ENCODE peak calls at places on chromosome 10, in five cellular contexts. One of them, this sample, is unnamed.

GRCh38 chr10:76086571-76087260 is 655.3 kb downstream of the LRMDA start:
- DNase-seq in pancreas: no peak
- DNase-seq in HCT116: no peak
- DNase-seq in CD4-positive, alpha-beta memory T cell: no peak
- DNase-seq in astrocyte: peak; percentile 97
- DNase-seq in this sample: peak; percentile 55

GRCh38 chr10:97708976-97709745 is 4.4 kb upstream of the MARVELD1 start:
- DNase-seq in pancreas: peak; percentile 63
- DNase-seq in HCT116: no peak
- DNase-seq in CD4-positive, alpha-beta memory T cell: peak; percentile 14
- DNase-seq in astrocyte: peak; percentile 68
- DNase-seq in this sample: peak; percentile 56

GRCh38 chr10:11602919-11603523 is 8.4 kb downstream of the USP6NL start:
- DNase-seq in pancreas: no peak
- DNase-seq in HCT116: peak; percentile 18
- DNase-seq in CD4-positive, alpha-beta memory T cell: no peak
- DNase-seq in astrocyte: peak; percentile 46
- DNase-seq in this sample: no peak

GRCh38 chr10:43781480-43782361 is 133.0 kb upstream of the ZNF32 start:
- DNase-seq in pancreas: no peak
- DNase-seq in HCT116: no peak
- DNase-seq in CD4-positive, alpha-beta memory T cell: no peak
- DNase-seq in astrocyte: peak; percentile 50
- DNase-seq in this sample: no peak

GRCh38 chr10:106392781-106393180 is 771.7 kb downstream of the SORCS1 start:
- DNase-seq in pancreas: no peak
- DNase-seq in HCT116: no peak
- DNase-seq in CD4-positive, alpha-beta memory T cell: no peak
- DNase-seq in astrocyte: no peak
- DNase-seq in this sample: no peak

GRCh38 chr10:34489436-34489835 is 325.7 kb downstream of the PARD3 start:
- DNase-seq in pancreas: no peak
- DNase-seq in HCT116: no peak
- DNase-seq in CD4-positive, alpha-beta memory T cell: no peak
- DNase-seq in astrocyte: no peak
- DNase-seq in this sample: no peak

GRCh38 chr10:116653885-116654284 is 33.1 kb downstream of the PNLIPRP2 start:
- DNase-seq in pancreas: no peak
- DNase-seq in HCT116: no peak
- DNase-seq in CD4-positive, alpha-beta memory T cell: no peak
- DNase-seq in astrocyte: no peak
- DNase-seq in this sample: no peak

GRCh38 chr10:12387561-12388210 is 38.3 kb downstream of the CAMK1D start:
- DNase-seq in pancreas: no peak
- DNase-seq in HCT116: no peak
- DNase-seq in CD4-positive, alpha-beta memory T cell: no peak
- DNase-seq in astrocyte: no peak
- DNase-seq in this sample: no peak

GRCh38 chr10:19031763-19032162 is 16.8 kb upstream of the MALRD1 start:
- DNase-seq in pancreas: no peak
- DNase-seq in HCT116: no peak
- DNase-seq in CD4-positive, alpha-beta memory T cell: no peak
- DNase-seq in astrocyte: no peak
- DNase-seq in this sample: no peak

GRCh38 chr10:536371-536925 is 153.0 kb downstream of the DIP2C start:
- DNase-seq in pancreas: no peak
- DNase-seq in HCT116: no peak
- DNase-seq in CD4-positive, alpha-beta memory T cell: no peak
- DNase-seq in astrocyte: peak; percentile 64
- DNase-seq in this sample: peak; percentile 31

GRCh38 chr10:60733189-60733815 is 45.0 kb upstream of the CDK1 start:
- DNase-seq in pancreas: peak; percentile 88
- DNase-seq in HCT116: peak; percentile 39
- DNase-seq in CD4-positive, alpha-beta memory T cell: peak; percentile 55
- DNase-seq in astrocyte: no peak
- DNase-seq in this sample: peak; percentile 11

GRCh38 chr10:121379025-121379424 is 219.2 kb downstream of the FGFR2 start:
- DNase-seq in pancreas: no peak
- DNase-seq in HCT116: no peak
- DNase-seq in CD4-positive, alpha-beta memory T cell: no peak
- DNase-seq in astrocyte: no peak
- DNase-seq in this sample: no peak

GRCh38 chr10:71777213-71777985 is 4.1 kb upstream of the VSIR start:
- DNase-seq in pancreas: peak; percentile 25
- DNase-seq in HCT116: no peak
- DNase-seq in CD4-positive, alpha-beta memory T cell: no peak
- DNase-seq in astrocyte: no peak
- DNase-seq in this sample: no peak

GRCh38 chr10:113153493-113154127 is 203.6 kb downstream of the TCF7L2 start:
- DNase-seq in pancreas: no peak
- DNase-seq in HCT116: no peak
- DNase-seq in CD4-positive, alpha-beta memory T cell: no peak
- DNase-seq in astrocyte: no peak
- DNase-seq in this sample: no peak

GRCh38 chr10:4650572-4650971 is 175.4 kb upstream of the AKR1E2 start:
- DNase-seq in pancreas: no peak
- DNase-seq in HCT116: no peak
- DNase-seq in CD4-positive, alpha-beta memory T cell: no peak
- DNase-seq in astrocyte: no peak
- DNase-seq in this sample: no peak

GRCh38 chr10:47031953-47032465 is 120.8 kb downstream of the PTPN20 start:
- DNase-seq in pancreas: peak; percentile 30
- DNase-seq in HCT116: no peak
- DNase-seq in CD4-positive, alpha-beta memory T cell: no peak
- DNase-seq in astrocyte: peak; percentile 11
- DNase-seq in this sample: no peak

GRCh38 chr10:20302033-20302432 is 485.8 kb downstream of the PLXDC2 start:
- DNase-seq in pancreas: no peak
- DNase-seq in HCT116: no peak
- DNase-seq in CD4-positive, alpha-beta memory T cell: no peak
- DNase-seq in astrocyte: no peak
- DNase-seq in this sample: no peak

GRCh38 chr10:11336703-11337102 is 274.7 kb downstream of the USP6NL start:
- DNase-seq in pancreas: no peak
- DNase-seq in HCT116: no peak
- DNase-seq in CD4-positive, alpha-beta memory T cell: no peak
- DNase-seq in astrocyte: no peak
- DNase-seq in this sample: no peak

GRCh38 chr10:69353981-69354635 is 62.6 kb downstream of the TACR2 start:
- DNase-seq in pancreas: no peak
- DNase-seq in HCT116: no peak
- DNase-seq in CD4-positive, alpha-beta memory T cell: no peak
- DNase-seq in astrocyte: no peak
- DNase-seq in this sample: no peak

GRCh38 chr10:69240455-69240854 is 20.3 kb downstream of the HKDC1 start:
- DNase-seq in pancreas: no peak
- DNase-seq in HCT116: no peak
- DNase-seq in CD4-positive, alpha-beta memory T cell: no peak
- DNase-seq in astrocyte: no peak
- DNase-seq in this sample: no peak

GRCh38 chr10:113939212-113939860 is 84.9 kb downstream of the NHLRC2 start:
- DNase-seq in pancreas: no peak
- DNase-seq in HCT116: no peak
- DNase-seq in CD4-positive, alpha-beta memory T cell: no peak
- DNase-seq in astrocyte: no peak
- DNase-seq in this sample: no peak

GRCh38 chr10:131682271-131682962 is 218.4 kb upstream of the PPP2R2D start:
- DNase-seq in pancreas: peak; percentile 27
- DNase-seq in HCT116: no peak
- DNase-seq in CD4-positive, alpha-beta memory T cell: no peak
- DNase-seq in astrocyte: no peak
- DNase-seq in this sample: no peak

GRCh38 chr10:24156686-24157085 is 52.3 kb upstream of the KIAA1217 start:
- DNase-seq in pancreas: no peak
- DNase-seq in HCT116: no peak
- DNase-seq in CD4-positive, alpha-beta memory T cell: no peak
- DNase-seq in astrocyte: peak; percentile 56
- DNase-seq in this sample: no peak

GRCh38 chr10:23399701-23400144 is 39.2 kb upstream of the OTUD1 start:
- DNase-seq in pancreas: no peak
- DNase-seq in HCT116: no peak
- DNase-seq in CD4-positive, alpha-beta memory T cell: no peak
- DNase-seq in astrocyte: peak; percentile 84
- DNase-seq in this sample: no peak

GRCh38 chr10:70000262-70000661 is 52.4 kb upstream of the MACROH2A2 start:
- DNase-seq in pancreas: no peak
- DNase-seq in HCT116: no peak
- DNase-seq in CD4-positive, alpha-beta memory T cell: no peak
- DNase-seq in astrocyte: no peak
- DNase-seq in this sample: no peak

GRCh38 chr10:92760609-92761008 is 70.9 kb downstream of the HHEX start:
- DNase-seq in pancreas: no peak
- DNase-seq in HCT116: no peak
- DNase-seq in CD4-positive, alpha-beta memory T cell: no peak
- DNase-seq in astrocyte: peak; percentile 42
- DNase-seq in this sample: peak; percentile 19

GRCh38 chr10:122190151-122190550 is 80.9 kb upstream of the BTBD16 start:
- DNase-seq in pancreas: no peak
- DNase-seq in HCT116: no peak
- DNase-seq in CD4-positive, alpha-beta memory T cell: no peak
- DNase-seq in astrocyte: no peak
- DNase-seq in this sample: no peak

GRCh38 chr10:75115137-75115536 is 3.7 kb downstream of the SAMD8 start:
- DNase-seq in pancreas: no peak
- DNase-seq in HCT116: no peak
- DNase-seq in CD4-positive, alpha-beta memory T cell: no peak
- DNase-seq in astrocyte: no peak
- DNase-seq in this sample: no peak

GRCh38 chr10:69655868-69656555 is 26.0 kb downstream of the FAM241B start:
- DNase-seq in pancreas: no peak
- DNase-seq in HCT116: no peak
- DNase-seq in CD4-positive, alpha-beta memory T cell: no peak
- DNase-seq in astrocyte: no peak
- DNase-seq in this sample: no peak

GRCh38 chr10:78053201-78053868 is 19.7 kb downstream of the RPS24 start:
- DNase-seq in pancreas: no peak
- DNase-seq in HCT116: no peak
- DNase-seq in CD4-positive, alpha-beta memory T cell: no peak
- DNase-seq in astrocyte: peak; percentile 66
- DNase-seq in this sample: peak; percentile 78

GRCh38 chr10:63773962-63774361 is 252.8 kb downstream of the REEP3 start:
- DNase-seq in pancreas: no peak
- DNase-seq in HCT116: no peak
- DNase-seq in CD4-positive, alpha-beta memory T cell: no peak
- DNase-seq in astrocyte: no peak
- DNase-seq in this sample: no peak

GRCh38 chr10:6025683-6026225 is 36.4 kb downstream of the IL2RA start:
- DNase-seq in pancreas: no peak
- DNase-seq in HCT116: no peak
- DNase-seq in CD4-positive, alpha-beta memory T cell: no peak
- DNase-seq in astrocyte: no peak
- DNase-seq in this sample: no peak
- H3K9me3 ChIP-seq in pancreas: no peaks in the 10 kb centered on the region
- H3K9me3 ChIP-seq in HCT116: peaks cover 9% of the 10 kb centered on the region
- H3K9me3 ChIP-seq in CD4-positive, alpha-beta memory T cell: no peaks in the 10 kb centered on the region
- H3K9me3 ChIP-seq in astrocyte: no peaks in the 10 kb centered on the region
- H3K9me3 ChIP-seq in this sample: peaks cover 9% of the 10 kb centered on the region

GRCh38 chr10:94085288-94085687 is 91.6 kb downstream of the PLCE1 start:
- DNase-seq in pancreas: no peak
- DNase-seq in HCT116: no peak
- DNase-seq in CD4-positive, alpha-beta memory T cell: no peak
- DNase-seq in astrocyte: peak; percentile 6
- DNase-seq in this sample: no peak

GRCh38 chr10:94093286-94093905 is 99.7 kb downstream of the PLCE1 start:
- DNase-seq in pancreas: no peak
- DNase-seq in HCT116: no peak
- DNase-seq in CD4-positive, alpha-beta memory T cell: no peak
- DNase-seq in astrocyte: peak; percentile 18
- DNase-seq in this sample: no peak

GRCh38 chr10:94085766-94086437 is 92.2 kb downstream of the PLCE1 start:
- DNase-seq in pancreas: no peak
- DNase-seq in HCT116: no peak
- DNase-seq in CD4-positive, alpha-beta memory T cell: no peak
- DNase-seq in astrocyte: no peak
- DNase-seq in this sample: no peak

GRCh38 chr10:94092848-94093247 is 99.1 kb downstream of the PLCE1 start:
- DNase-seq in pancreas: no peak
- DNase-seq in HCT116: no peak
- DNase-seq in CD4-positive, alpha-beta memory T cell: no peak
- DNase-seq in astrocyte: peak; percentile 32
- DNase-seq in this sample: no peak

GRCh38 chr10:94088926-94089381 is 95.2 kb downstream of the PLCE1 start:
- DNase-seq in pancreas: no peak
- DNase-seq in HCT116: no peak
- DNase-seq in CD4-positive, alpha-beta memory T cell: no peak
- DNase-seq in astrocyte: peak; percentile 37
- DNase-seq in this sample: peak; percentile 55
- H3K4me3 ChIP-seq in pancreas: no peak overlapping the region
- H3K4me3 ChIP-seq in HCT116: no peak overlapping the region
- H3K4me3 ChIP-seq in CD4-positive, alpha-beta memory T cell: no peak overlapping the region
- H3K4me3 ChIP-seq in astrocyte: no peak overlapping the region
- H3K4me3 ChIP-seq in this sample: no peak overlapping the region

DNA sequence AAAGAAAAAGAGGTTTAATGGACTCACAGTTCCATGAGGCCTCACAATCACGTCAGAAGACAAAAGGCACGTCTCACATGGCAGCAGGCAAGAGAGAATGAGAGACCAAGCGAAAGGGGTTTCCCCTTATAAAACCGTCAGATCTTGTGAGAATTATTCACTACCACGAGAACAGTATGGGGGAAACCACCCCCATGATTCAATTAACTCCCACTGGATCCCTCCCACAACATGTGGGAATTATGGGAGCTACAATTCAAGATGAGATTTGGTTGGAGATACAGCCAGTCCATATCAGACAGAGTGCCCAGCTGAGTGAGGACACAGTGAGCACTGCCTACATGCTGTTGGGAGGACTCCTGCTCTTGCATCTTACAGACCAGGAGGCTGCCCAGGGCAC is 148.4 kb downstream of the TEX36 start:
- DNase-seq in pancreas: no peak
- DNase-seq in HCT116: no peak
- DNase-seq in CD4-positive, alpha-beta memory T cell: no peak
- DNase-seq in astrocyte: no peak
- DNase-seq in this sample: no peak
- H3K27me3 ChIP-seq in pancreas: no peaks in the 10 kb centered on the region
- H3K27me3 ChIP-seq in HCT116: peaks cover 42% of the 10 kb centered on the region
- H3K27me3 ChIP-seq in CD4-positive, alpha-beta memory T cell: no peaks in the 10 kb centered on the region
- H3K27me3 ChIP-seq in astrocyte: no peaks in the 10 kb centered on the region
- H3K27me3 ChIP-seq in this sample: no peaks in the 10 kb centered on the region

DNA sequence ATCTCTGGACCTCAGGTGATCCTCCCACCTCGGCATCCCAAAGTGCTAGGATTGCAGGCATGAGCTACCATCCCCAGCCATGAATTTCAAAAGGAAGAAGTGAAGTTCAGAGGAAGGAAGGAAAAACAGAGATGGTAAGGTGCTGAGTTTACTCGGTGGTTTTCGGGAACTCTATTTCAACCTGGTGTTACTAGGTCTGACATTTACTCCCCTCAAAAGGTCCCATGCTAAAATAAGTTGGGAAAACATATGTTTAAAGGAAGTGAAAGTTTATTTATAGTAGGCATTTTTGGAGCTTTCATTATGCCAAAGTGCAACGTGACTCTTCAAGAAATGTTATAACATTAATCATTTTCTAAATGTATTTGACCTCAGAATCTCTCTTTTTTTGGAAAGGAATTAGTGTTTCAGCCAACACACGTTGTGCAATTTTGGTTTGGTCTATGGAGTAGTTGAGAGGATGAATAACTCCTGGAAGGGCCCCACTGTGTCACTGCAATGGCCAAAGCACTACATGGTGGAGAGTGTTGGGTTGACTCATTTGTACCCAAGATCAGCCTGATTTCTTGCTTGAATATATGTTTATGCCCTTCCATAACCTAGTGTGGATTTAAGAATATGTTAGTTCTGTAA is 114.7 kb upstream of the FAM171A1 start:
- DNase-seq in pancreas: no peak
- DNase-seq in HCT116: no peak
- DNase-seq in CD4-positive, alpha-beta memory T cell: no peak
- DNase-seq in astrocyte: peak; percentile 23
- DNase-seq in this sample: peak; percentile 83
- H3K9me3 ChIP-seq in pancreas: no peaks in the 10 kb centered on the region
- H3K9me3 ChIP-seq in HCT116: no peaks in the 10 kb centered on the region
- H3K9me3 ChIP-seq in CD4-positive, alpha-beta memory T cell: no peaks in the 10 kb centered on the region
- H3K9me3 ChIP-seq in astrocyte: no peaks in the 10 kb centered on the region
- H3K9me3 ChIP-seq in this sample: no peaks in the 10 kb centered on the region